ENCODE peak calls at places on chromosome 1, in six cellular contexts. T, X, A, M, L and S are unnamed samples.

GRCh38 chr1:39919545-39919944 is 17.8 kb upstream of the MYCL start:
- DNase-seq in T (peak), X (peak), A (peak), M (no peak), L (peak), S (no peak)

GRCh38 chr1:89022167-89022959 is at the start of gene GBP3:
- DNase-seq in T (peak), X (peak), A (no peak), M (no peak), L (no peak), S (no peak)

GRCh38 chr1:30786264-30786991 is 28.9 kb upstream of the LAPTM5 start:
- DNase-seq in T (no peak), X (no peak), A (no peak), M (no peak), L (no peak), S (no peak)

GRCh38 chr1:85611856-85612255 is 31.3 kb downstream of the CCN1 start:
- DNase-seq in T (peak), X (peak), A (peak), M (peak), L (no peak), S (peak)

GRCh38 chr1:236522937-236523703 is 662 bp upstream of the LGALS8 start:
- DNase-seq in T (no peak), X (no peak), A (no peak), M (peak), L (no peak), S (no peak)

GRCh38 chr1:2482588-2482987 is 6.5 kb downstream of the PLCH2 start:
- DNase-seq in T (no peak), X (no peak), A (no peak), M (no peak), L (no peak), S (no peak)

GRCh38 chr1:10598088-10598712 is 123.5 kb downstream of the PEX14 start:
- DNase-seq in T (no peak), X (no peak), A (no peak), M (no peak), L (no peak), S (no peak)

GRCh38 chr1:179321533-179322216 is 28.1 kb downstream of the SOAT1 start:
- DNase-seq in T (no peak), X (no peak), A (no peak), M (no peak), L (no peak), S (no peak)